ENCODE peak calls at places on chromosomes 12 and 14, in seven cellular contexts. H is testis, B is lung, V is amniotic stem cell, K is NCI-H748 treated with DMSO at 0.1 percent for 48 hours, R is mucosa of descending colon, X is HEK293T. Y is an unnamed sample.

GRCh38 chr14:35155962-35156361 is 33.6 kb downstream of the PRORP start:
- DNase-seq in H (no peak), B (no peak), V (no peak), K (no peak), R (no peak), X (no peak), Y (no peak)

GRCh38 chr14:72544615-72545387 is 349.1 kb downstream of the DPF3 start:
- DNase-seq in H (no peak), B (no peak), V (no peak), K (no peak), R (no peak), X (no peak), Y (no peak)

GRCh38 chr14:20427231-20428009 is 8.5 kb downstream of the KLHL33 start:
- DNase-seq in H (no peak), B (no peak), V (peak), K (no peak), R (no peak), X (no peak), Y (no peak)

GRCh38 chr12:58888131-58888783 is 32.0 kb downstream of the LRIG3 start:
- DNase-seq in H (no peak), B (no peak), V (no peak), K (peak), R (no peak), X (no peak), Y (no peak)

GRCh38 chr12:11650279-11650696 is 814 bp downstream of the ETV6 start:
- DNase-seq in H (peak), B (no peak), V (peak), K (peak), R (no peak), X (no peak), Y (no peak)

GRCh38 chr12:3655331-3655900 is 97.5 kb downstream of the CRACR2A start:
- DNase-seq in H (peak), B (no peak), V (no peak), K (no peak), R (no peak), X (peak), Y (no peak)

GRCh38 chr12:64757778-64758177 is 1.4 kb downstream of the GNS start:
- DNase-seq in H (no peak), B (no peak), V (no peak), K (no peak), R (no peak), X (no peak), Y (no peak)

GRCh38 chr12:45214071-45214470 is 1.8 kb upstream of the ANO6 start:
- DNase-seq in H (no peak), B (no peak), V (no peak), K (no peak), R (no peak), X (no peak), Y (no peak)

GRCh38 chr12:9073077-9073476 is 42.6 kb downstream of the A2M start:
- DNase-seq in H (no peak), B (no peak), V (no peak), K (no peak), R (no peak), X (no peak), Y (no peak)

GRCh38 chr14:36582011-36582873 is at the start of gene NKX2-8:
- DNase-seq in H (peak), B (no peak), V (no peak), K (peak), R (no peak), X (peak), Y (peak)

Y was measured in Caco-2.